ENCODE peak calls at places on chromosome 11, in seven cellular contexts. V, B, M, Y, Z, I and O are unnamed samples.

GRCh38 chr11:120752668-120753067 is 241.1 kb downstream of the GRIK4 start:
- DNase-seq in Y (no peak), B (no peak), Z (no peak), V (no peak), I (no peak), M (no peak), O (no peak)

GRCh38 chr11:111379500-111380136 is 543 bp upstream of the POU2AF1 start:
- DNase-seq in I (no peak), Z (no peak), M (no peak), V (no peak), B (peak), Y (no peak), O (no peak)

GRCh38 chr11:35337136-35337918 is 82.0 kb downstream of the SLC1A2 start:
- DNase-seq in Y (no peak), B (peak), M (peak), V (no peak), Z (peak), I (no peak), O (no peak)

GRCh38 chr11:27242591-27242990 is 120.4 kb downstream of the CCDC34 start:
- DNase-seq in Z (no peak), I (no peak), V (no peak), Y (no peak), B (peak), M (no peak), O (no peak)

GRCh38 chr11:71383461-71383860 is 64.7 kb downstream of the DHCR7 start:
- DNase-seq in Z (no peak), Y (no peak), M (no peak), B (no peak), V (no peak), I (no peak), O (no peak)

GRCh38 chr11:9601041-9601875 is 27.8 kb downstream of the WEE1 start:
- DNase-seq in Z (peak), Y (no peak), V (no peak), B (peak), I (peak), M (peak), O (no peak)

GRCh38 chr11:130847517-130847916 is 68.8 kb downstream of the SNX19 start:
- DNase-seq in M (no peak), V (no peak), Z (peak), B (peak), I (no peak), Y (no peak), O (no peak)

GRCh38 chr11:2427721-2428321 is 16.5 kb downstream of the TRPM5 start:
- DNase-seq in Z (no peak), B (no peak), M (no peak), V (no peak), Y (no peak), I (no peak), O (no peak)

GRCh38 chr11:2783536-2784082 is 83.8 kb upstream of the KCNQ1OT1 start:
- DNase-seq in M (no peak), V (no peak), Y (no peak), Z (no peak), B (no peak), I (no peak), O (no peak)

GRCh38 chr11:75101424-75102128 is 4.9 kb upstream of the OR2AT4 start:
- DNase-seq in I (no peak), Z (no peak), V (no peak), M (no peak), Y (no peak), B (no peak), O (no peak)

GRCh38 chr11:15816270-15816871 is 540.0 kb downstream of the SOX6 start:
- DNase-seq in Z (no peak), I (no peak), Y (no peak), M (no peak), B (no peak), V (no peak), O (no peak)

GRCh38 chr11:73405146-73405510 is 28.9 kb downstream of the RELT start:
- DNase-seq in Y (no peak), I (no peak), Z (no peak), V (peak), B (no peak), M (no peak), O (no peak)

GRCh38 chr11:76185931-76186401 is 20.3 kb downstream of the WNT11 start:
- DNase-seq in Z (peak), Y (peak), V (no peak), B (no peak), M (no peak), I (peak), O (no peak)

GRCh38 chr11:128181090-128181485 is 406.3 kb downstream of the ETS1 start:
- DNase-seq in M (no peak), Z (no peak), Y (no peak), B (no peak), I (no peak), V (no peak), O (no peak)

GRCh38 chr11:112241486-112241885 is 15.3 kb downstream of the PTS start:
- DNase-seq in Z (peak), M (no peak), Y (peak), V (no peak), B (no peak), I (no peak), O (no peak)

GRCh38 chr11:94545641-94546470 is 2.1 kb downstream of the FUT4 start:
- DNase-seq in I (no peak), Y (no peak), V (no peak), M (peak), B (no peak), Z (peak), O (no peak)

GRCh38 chr11:108538022-108538424 is 39.8 kb upstream of the POGLUT3 start:
- DNase-seq in B (no peak), Z (no peak), M (no peak), V (no peak), I (peak), Y (no peak), O (no peak)

GRCh38 chr11:29272019-29272654 is 744.7 kb downstream of the KCNA4 start:
- DNase-seq in Z (no peak), V (no peak), M (peak), Y (no peak), I (no peak), B (peak), O (no peak)

GRCh38 chr11:9069256-9069655 is 22.1 kb downstream of the SCUBE2 start:
- DNase-seq in I (no peak), V (no peak), M (no peak), Z (no peak), B (no peak), Y (no peak), O (no peak)

GRCh38 chr11:47236482-47236881 is 12.1 kb downstream of the ACP2 start:
- DNase-seq in B (peak), I (no peak), Z (no peak), Y (no peak), V (no peak), M (no peak), O (no peak)

GRCh38 chr11:31060880-31061279 is 308.7 kb downstream of the DCDC1 start:
- DNase-seq in M (no peak), Y (no peak), I (no peak), B (no peak), V (no peak), Z (no peak), O (no peak)

GRCh38 chr11:3052109-3052479 is 5.1 kb downstream of the CARS1 start:
- DNase-seq in I (no peak), Z (no peak), Y (no peak), B (peak), M (no peak), V (no peak), O (no peak)

GRCh38 chr11:66676931-66677598 is 622 bp downstream of the RBM4B start:
- DNase-seq in V (no peak), I (no peak), Z (peak), Y (no peak), B (no peak), M (no peak), O (no peak)

GRCh38 chr11:132301900-132302299 is 931.5 kb downstream of the NTM start:
- DNase-seq in B (no peak), I (no peak), M (no peak), V (no peak), Z (no peak), Y (no peak), O (no peak)

GRCh38 chr11:132296946-132297610 is 926.7 kb downstream of the NTM start:
- DNase-seq in Y (no peak), M (no peak), I (no peak), Z (no peak), V (no peak), B (no peak), O (no peak)

GRCh38 chr11:132301465-132301864 is 931.0 kb downstream of the NTM start:
- DNase-seq in I (no peak), Y (no peak), V (no peak), Z (no peak), M (no peak), B (no peak), O (no peak)

DNA sequence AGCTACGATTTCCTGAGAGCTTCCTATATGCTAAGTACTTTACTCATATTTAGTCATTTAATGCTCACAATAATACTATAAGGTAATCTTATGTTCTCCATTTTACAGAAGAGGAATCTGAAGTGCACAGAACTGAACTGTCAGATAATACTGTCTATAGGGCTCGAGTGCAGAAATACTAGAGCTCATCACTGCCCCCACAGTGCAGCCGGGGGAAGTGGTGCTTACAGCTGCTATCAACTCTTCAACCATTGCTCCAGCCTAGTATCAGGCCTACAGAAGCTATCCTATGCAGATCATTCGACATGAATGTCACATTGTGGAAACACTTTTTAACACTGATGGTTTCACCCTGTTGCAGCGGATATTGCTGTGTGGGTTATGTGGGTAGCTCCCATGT is 929.9 kb downstream of the NTM start:
- DNase-seq in Y (no peak), I (no peak), V (no peak), M (peak), Z (no peak), B (peak), O (no peak)
- TF ChIP-seq CTCF in Y (no peak), I (no peak), V (no peak), M (peak), Z (peak), B (peak), O (peak)

GRCh38 chr11:119147604-119148333 is 1.1 kb upstream of the ABCG4 start:
- DNase-seq in I (no peak), Y (no peak), M (peak), V (no peak), B (peak), Z (peak), O (no peak)

GRCh38 chr11:119148855-119149370 is at the start of gene ABCG4:
- DNase-seq in V (no peak), I (no peak), Y (no peak), B (no peak), M (peak), Z (peak), O (no peak)

GRCh38 chr11:119149371-119150275 is 771 bp downstream of the ABCG4 start:
- DNase-seq in M (peak), Z (peak), V (no peak), B (peak), I (no peak), Y (no peak), O (peak)

GRCh38 chr11:119144825-119145476 is 3.9 kb upstream of the ABCG4 start:
- DNase-seq in I (peak), M (peak), V (peak), B (peak), Z (peak), Y (peak), O (peak)
- TF ChIP-seq CTCF in I (peak), M (peak), V (peak), B (peak), Z (peak), Y (peak), O (peak)

GRCh38 chr11:33157103-33158027 is 3.9 kb downstream of the CSTF3 start:
- DNase-seq in I (no peak), Y (no peak), M (no peak), V (no peak), B (no peak), Z (no peak), O (no peak)

GRCh38 chr11:33160587-33160986 is 693 bp downstream of the CSTF3 start:
- DNase-seq in B (no peak), V (no peak), M (no peak), Y (no peak), I (no peak), Z (no peak), O (no peak)

GRCh38 chr11:33158596-33158995 is 2.7 kb downstream of the CSTF3 start:
- DNase-seq in Y (no peak), V (no peak), B (no peak), M (no peak), I (no peak), Z (no peak), O (no peak)

GRCh38 chr11:33160147-33160546 is 1.1 kb downstream of the CSTF3 start:
- DNase-seq in M (peak), V (no peak), Y (no peak), B (peak), I (no peak), Z (peak), O (no peak)

DNA sequence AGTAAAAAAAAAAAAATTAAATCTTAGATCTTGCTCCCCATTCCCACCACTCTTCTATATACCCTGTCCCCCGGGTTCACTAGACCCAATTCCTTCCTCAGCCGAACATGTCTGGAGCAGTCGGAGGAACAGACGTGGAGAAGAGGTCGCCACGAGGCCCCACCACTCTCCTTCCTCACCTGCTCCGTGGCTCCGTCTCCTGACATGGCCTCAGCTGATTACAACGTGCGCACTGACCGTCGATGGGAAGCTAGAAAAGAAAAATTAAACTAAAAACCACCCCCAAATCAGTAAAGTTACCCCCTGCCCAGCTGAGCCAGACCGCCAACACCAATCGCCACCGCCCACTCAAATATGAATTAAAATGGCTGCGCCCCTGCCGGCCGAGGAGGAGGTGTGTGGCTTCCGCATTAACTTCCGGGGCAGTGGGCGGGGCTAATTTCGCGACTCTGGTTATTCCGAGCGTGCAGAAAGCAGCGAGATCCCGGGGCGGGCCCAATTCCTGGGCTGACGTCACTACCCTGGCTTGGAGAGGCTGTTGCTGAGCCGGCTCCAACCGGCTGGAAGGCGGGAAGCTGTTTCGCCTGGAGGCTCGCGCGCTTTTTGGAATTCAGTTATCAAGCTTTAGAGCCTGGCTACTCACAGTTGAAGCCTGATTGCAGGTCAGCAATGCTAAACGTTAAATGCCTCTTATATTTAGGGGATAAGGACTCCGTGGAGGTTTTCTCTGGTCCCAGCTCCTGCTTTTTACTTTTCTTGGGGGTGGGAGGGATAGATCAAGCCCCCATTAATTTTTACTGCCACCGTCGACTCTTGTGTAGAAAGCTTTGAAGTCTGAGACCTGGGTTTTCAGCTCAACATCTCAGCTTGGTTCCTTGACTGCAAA is at the start of gene CSTF3:
- DNase-seq in Z (peak), V (peak), Y (peak), M (peak), B (peak), I (peak), O (peak)
- TF ChIP-seq CTCF in Z (peak), V (peak), Y (peak), M (peak), B (peak), I (peak), O (no peak)

DNA sequence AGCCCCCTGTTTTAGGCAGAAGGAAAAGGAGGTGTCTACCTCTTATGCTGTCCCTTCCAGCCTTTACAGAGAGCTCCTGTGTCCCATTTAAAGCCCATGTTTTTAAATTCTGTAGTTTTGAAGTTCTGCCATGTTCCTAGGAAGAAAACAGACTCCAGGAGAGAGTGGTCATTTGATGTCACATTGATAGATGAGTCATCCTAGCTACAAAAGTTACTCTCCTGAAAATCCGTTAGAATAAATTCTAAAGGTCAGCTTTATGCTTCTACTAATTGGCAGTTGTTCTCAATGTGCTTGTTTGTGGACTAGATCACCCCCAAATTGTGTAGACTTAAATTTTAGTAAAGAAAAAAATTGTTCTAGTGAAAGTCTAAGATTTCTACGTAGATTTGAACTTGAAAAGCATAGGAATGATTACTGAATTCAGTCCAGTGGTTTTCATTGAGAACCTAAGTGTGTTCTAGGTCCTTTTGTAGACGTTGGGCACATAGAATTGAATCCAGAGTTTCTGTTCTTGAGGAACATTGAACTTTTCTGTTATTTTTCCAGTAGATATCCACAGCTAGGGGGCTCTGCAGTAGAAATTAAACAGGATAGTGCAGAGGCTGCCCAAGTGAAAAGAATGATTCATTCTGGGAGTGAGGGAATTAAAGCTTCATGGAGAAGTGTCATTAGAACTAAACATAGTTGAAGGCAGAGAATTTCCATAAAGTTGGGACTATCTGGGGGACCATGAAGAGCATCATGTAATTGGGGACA is 140.6 kb upstream of the RASSF10 start:
- DNase-seq in V (no peak), Z (peak), M (no peak), I (no peak), B (no peak), Y (no peak), O (no peak)
- TF ChIP-seq CTCF in V (no peak), Z (peak), M (peak), I (no peak), B (peak), Y (no peak), O (peak)

GRCh38 chr11:64183890-64184289 is 2.1 kb upstream of the STIP1 start:
- DNase-seq in B (no peak), Y (no peak), M (no peak), Z (no peak), V (no peak), I (no peak), O (no peak)

GRCh38 chr11:64180871-64181270 is 5.1 kb upstream of the STIP1 start:
- DNase-seq in Z (peak), I (no peak), M (no peak), V (no peak), B (no peak), Y (no peak), O (no peak)

GRCh38 chr11:64181506-64182411 is 4.2 kb upstream of the STIP1 start:
- DNase-seq in V (peak), B (peak), M (peak), Y (peak), I (peak), Z (peak), O (no peak)

GRCh38 chr11:64185323-64186204 is at the start of gene STIP1:
- DNase-seq in V (peak), B (peak), I (peak), M (peak), Y (peak), Z (peak), O (peak)

GRCh38 chr11:64186205-64187165 is 514 bp downstream of the STIP1 start:
- DNase-seq in M (peak), I (peak), Z (peak), V (no peak), B (peak), Y (no peak), O (no peak)
- TF ChIP-seq CTCF in M (peak), I (no peak), Z (no peak), V (no peak), B (no peak), Y (no peak), O (peak)